ENCODE peak calls at places on chromosomes 11 and 22, in nine cellular contexts. G is A549, F is testis, V is GM12878, P is body of pancreas, O is IMR-90, J is transverse colon, K is prostate gland, T is GM12891. U is an unnamed sample.

GRCh38 chr11:10502770-10503169 is 38.2 kb downstream of the RNF141 start:
- DNase-seq in V (no peak), F (no peak), O (no peak), T (no peak), K (no peak), J (no peak), P (no peak), G (no peak), U (no peak)

GRCh38 chr11:36288442-36289225 is 590 bp downstream of the COMMD9 start:
- DNase-seq in V (no peak), K (no peak), G (no peak), O (no peak), T (no peak), P (no peak), F (no peak), J (no peak), U (no peak)

GRCh38 chr11:69513663-69514062 is 32.2 kb downstream of the LINC01488 start:
- DNase-seq in T (no peak), G (no peak), J (no peak), P (no peak), O (no peak), K (no peak), F (no peak), V (no peak), U (no peak)

GRCh38 chr11:3944198-3944597 is 88.7 kb downstream of the STIM1 start:
- DNase-seq in T (no peak), O (no peak), K (no peak), F (peak), V (no peak), J (no peak), G (no peak), P (no peak), U (no peak)

GRCh38 chr11:63687845-63688244 is 6.5 kb downstream of the RTN3 start:
- DNase-seq in T (no peak), K (no peak), V (no peak), P (no peak), O (no peak), G (no peak), J (no peak), F (no peak), U (no peak)

GRCh38 chr11:60125962-60126585 is 37.6 kb downstream of the MS4A2 start:
- DNase-seq in T (no peak), O (no peak), K (no peak), J (no peak), F (no peak), G (no peak), P (no peak), V (no peak), U (no peak)

GRCh38 chr22:33247758-33248157 is 189.6 kb upstream of the SYN3 start:
- DNase-seq in G (no peak), P (no peak), V (peak), J (no peak), T (peak), K (no peak), O (no peak), F (no peak), U (no peak)

GRCh38 chr22:30890689-30891442 is 77.7 kb downstream of the MORC2 start:
- DNase-seq in P (peak), J (peak), O (peak), V (no peak), F (peak), G (peak), K (no peak), T (peak), U (peak)

GRCh38 chr11:111334495-111335123 is 36.3 kb downstream of the POU2AF3 start:
- DNase-seq in K (peak), G (no peak), T (no peak), O (no peak), J (peak), V (no peak), F (no peak), P (peak), U (no peak)

GRCh38 chr11:35418282-35418846 is 994 bp downstream of the SLC1A2 start:
- DNase-seq in P (no peak), J (no peak), F (no peak), V (no peak), T (no peak), G (no peak), O (no peak), K (no peak), U (no peak)

GRCh38 chr11:61688368-61689163 is 8.4 kb downstream of the DAGLA start:
- DNase-seq in G (no peak), T (no peak), O (no peak), K (peak), J (peak), V (no peak), P (peak), F (peak), U (no peak)

GRCh38 chr11:8342821-8343681 is 79.4 kb upstream of the LMO1 start:
- DNase-seq in P (no peak), T (no peak), V (peak), K (no peak), G (no peak), O (no peak), J (no peak), F (no peak), U (peak)

GRCh38 chr11:130601141-130601540 is 152.7 kb downstream of the ADAMTS15 start:
- DNase-seq in G (no peak), F (peak), J (peak), O (peak), V (no peak), P (no peak), T (no peak), K (no peak), U (no peak)

GRCh38 chr22:28247667-28248363 is 328.8 kb upstream of the PITPNB start:
- DNase-seq in O (no peak), T (no peak), P (no peak), V (no peak), G (no peak), K (no peak), J (no peak), F (no peak), U (no peak)

GRCh38 chr11:119365071-119365591 is 16.4 kb downstream of the USP2 start:
- DNase-seq in G (no peak), K (no peak), T (no peak), V (no peak), F (no peak), P (no peak), J (no peak), O (peak), U (no peak)

GRCh38 chr22:47221840-47222615 is 459.6 kb downstream of the TBC1D22A start:
- DNase-seq in G (no peak), O (no peak), F (no peak), K (no peak), T (no peak), J (no peak), V (no peak), P (no peak), U (no peak)

GRCh38 chr11:46342237-46342636 is 5.0 kb upstream of the DGKZ start:
- DNase-seq in O (no peak), F (no peak), K (no peak), V (no peak), P (no peak), J (no peak), T (no peak), G (no peak), U (no peak)

GRCh38 chr11:133402551-133402950 is 129.8 kb downstream of the OPCML start:
- DNase-seq in J (no peak), V (no peak), O (no peak), K (no peak), G (no peak), P (no peak), F (no peak), T (no peak), U (no peak)

GRCh38 chr11:61477126-61477525 is 31.4 kb upstream of the LRRC10B start:
- DNase-seq in O (no peak), K (no peak), G (no peak), V (no peak), F (peak), T (no peak), P (no peak), J (no peak), U (no peak)

GRCh38 chr11:131240421-131240820 is 130.0 kb upstream of the NTM start:
- DNase-seq in V (no peak), K (no peak), F (no peak), P (no peak), T (no peak), J (no peak), G (no peak), O (no peak), U (no peak)

GRCh38 chr11:9664276-9665171 is 647 bp downstream of the SWAP70 start:
- DNase-seq in V (no peak), J (peak), O (peak), G (peak), T (peak), P (peak), F (peak), K (peak), U (peak)

DNA sequence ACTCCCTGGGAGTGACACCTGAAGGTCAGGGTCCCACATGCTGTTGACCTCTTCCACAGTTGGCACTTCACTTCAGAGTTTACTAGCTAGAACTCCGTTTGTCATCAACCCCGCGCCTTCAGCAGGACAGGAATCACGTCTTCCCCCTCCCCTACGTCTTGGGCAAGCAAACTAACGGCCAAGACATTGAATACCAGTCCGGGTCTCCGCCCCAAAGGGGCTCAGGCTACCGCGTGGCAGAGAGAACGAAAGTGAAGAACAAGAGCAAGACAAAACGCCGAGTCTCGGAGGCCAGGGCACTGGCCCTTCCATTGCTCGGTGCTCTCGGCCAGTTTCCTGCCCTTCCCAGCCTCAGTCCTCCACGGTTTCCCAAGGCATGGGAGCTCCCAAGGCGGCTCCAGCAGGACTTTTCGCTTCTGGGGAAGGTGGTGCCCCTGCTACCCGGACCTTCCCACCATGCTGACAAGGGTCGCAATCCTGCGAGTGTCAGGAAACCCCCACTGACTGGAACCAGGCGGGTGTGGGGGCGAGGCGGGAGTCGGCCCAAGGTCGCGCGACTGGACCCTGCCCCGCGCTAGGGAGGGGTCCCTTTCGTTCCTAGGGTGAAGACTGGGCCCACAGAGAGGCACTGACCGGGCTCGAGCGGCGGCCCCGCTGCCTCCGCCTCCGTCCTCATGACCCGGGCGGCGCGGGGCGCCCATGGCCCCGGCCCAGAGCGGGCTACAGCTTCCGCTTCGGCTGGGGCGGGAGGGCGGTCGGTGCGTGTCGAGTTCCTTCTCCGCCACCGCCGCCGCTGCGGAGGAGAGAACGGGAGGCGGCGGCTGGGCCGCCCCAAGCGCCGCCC is at the start of gene GUCD1:
- DNase-seq in J (peak), K (peak), F (peak), T (no peak), G (no peak), O (peak), V (no peak), P (no peak), U (peak)
- TF ChIP-seq POLR2A in J (peak), K (peak), F (peak), T (peak), G (peak), O (peak), V (peak), P (peak), U (peak)

GRCh38 chr11:31655483-31655882 is 145.9 kb downstream of the ELP4 start:
- DNase-seq in O (peak), J (no peak), T (no peak), F (no peak), K (no peak), P (no peak), G (peak), V (no peak), U (no peak)

GRCh38 chr11:31657091-31657490 is 147.5 kb downstream of the ELP4 start:
- DNase-seq in O (no peak), K (no peak), T (no peak), V (no peak), G (no peak), J (no peak), P (no peak), F (no peak), U (no peak)

GRCh38 chr11:31652528-31652927 is 143.0 kb downstream of the ELP4 start:
- DNase-seq in T (no peak), V (no peak), P (no peak), G (no peak), K (no peak), F (no peak), O (no peak), J (no peak), U (no peak)

GRCh38 chr11:31651822-31652221 is 142.3 kb downstream of the ELP4 start:
- DNase-seq in V (no peak), O (no peak), T (no peak), K (no peak), J (no peak), F (no peak), P (no peak), G (no peak), U (no peak)

GRCh38 chr11:31656051-31656450 is 146.5 kb downstream of the ELP4 start:
- DNase-seq in V (no peak), T (no peak), J (no peak), F (no peak), K (no peak), P (no peak), G (no peak), O (peak), U (no peak)
- TF ChIP-seq POLR2A in V (no peak), T (no peak), J (no peak), F (no peak), K (no peak), P (no peak), G (no peak), O (no peak), U (no peak)

GRCh38 chr11:65430406-65431217 is 8.0 kb downstream of the NEAT1 start:
- DNase-seq in G (no peak), T (no peak), F (peak), P (peak), J (peak), K (peak), V (no peak), O (peak), U (no peak)
- TF ChIP-seq POLR2A in G (no peak), T (no peak), F (no peak), P (no peak), J (peak), K (no peak), V (no peak), O (peak), U (no peak)

GRCh38 chr11:117230286-117230961 is 1.4 kb downstream of the PCSK7 start:
- DNase-seq in K (no peak), O (peak), V (peak), J (no peak), T (peak), G (no peak), P (no peak), F (no peak), U (no peak)

GRCh38 chr11:117231637-117232021 is 244 bp downstream of the PCSK7 start:
- DNase-seq in V (no peak), O (no peak), P (no peak), T (no peak), F (no peak), K (no peak), G (no peak), J (no peak), U (no peak)

GRCh38 chr11:117232911-117233409 is 489 bp downstream of the RNF214 start:
- DNase-seq in G (peak), O (no peak), K (no peak), J (no peak), F (peak), P (peak), V (no peak), T (peak), U (no peak)

GRCh38 chr11:117230981-117231636 is 764 bp downstream of the PCSK7 start:
- DNase-seq in J (peak), V (no peak), T (no peak), K (no peak), G (no peak), O (no peak), F (no peak), P (no peak), U (no peak)

GRCh38 chr11:117232022-117232878 is at the start of the genes PCSK7 and RNF214:
- DNase-seq in P (peak), F (peak), T (peak), K (peak), O (peak), J (peak), V (peak), G (peak), U (peak)
- TF ChIP-seq POLR2A in P (peak), F (no peak), T (no peak), K (peak), O (peak), J (peak), V (peak), G (peak), U (peak)

GRCh38 chr11:100687630-100688395 is 725 bp downstream of the ARHGAP42 start:
- DNase-seq in V (no peak), T (peak), P (peak), G (peak), J (peak), K (peak), F (peak), O (peak), U (peak)
- TF ChIP-seq POLR2A in V (no peak), T (no peak), P (no peak), G (no peak), J (no peak), K (no peak), F (no peak), O (no peak), U (no peak)

GRCh38 chr11:73969991-73970800 is 12.4 kb downstream of the UCP2 start:
- DNase-seq in V (no peak), J (no peak), K (no peak), F (no peak), P (no peak), G (no peak), O (no peak), T (no peak), U (no peak)

GRCh38 chr11:73972187-73972586 is 10.5 kb downstream of the UCP2 start:
- DNase-seq in F (no peak), K (no peak), V (no peak), G (no peak), J (no peak), P (no peak), T (no peak), O (no peak), U (no peak)

GRCh38 chr11:73971175-73971719 is 11.4 kb downstream of the UCP2 start:
- DNase-seq in G (no peak), J (no peak), F (no peak), T (no peak), P (no peak), V (no peak), K (no peak), O (no peak), U (no peak)

GRCh38 chr11:73968356-73968966 is 14.2 kb downstream of the UCP2 start:
- DNase-seq in V (no peak), J (no peak), O (no peak), T (no peak), P (no peak), G (no peak), K (no peak), F (no peak), U (no peak)

DNA sequence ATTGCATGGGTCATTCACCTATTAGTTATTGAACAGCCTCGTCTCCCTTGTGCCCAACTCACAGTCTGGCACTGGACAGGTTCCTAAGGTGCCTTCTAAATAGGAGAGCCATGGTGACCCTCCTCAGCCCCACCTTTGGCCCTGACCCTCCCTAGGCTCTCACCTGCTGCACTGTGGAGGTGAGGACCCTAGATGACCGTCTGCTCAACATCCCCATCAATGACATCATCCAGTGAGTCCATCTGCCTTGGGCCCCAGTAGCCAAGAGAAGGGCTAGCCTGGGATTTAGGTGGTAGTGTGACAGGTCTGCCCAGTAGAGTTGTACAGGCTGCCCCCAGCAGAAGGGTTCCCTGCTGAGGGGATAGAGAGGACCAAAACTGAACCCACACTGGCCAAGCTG is 13.6 kb downstream of the UCP2 start:
- DNase-seq in K (no peak), J (no peak), G (no peak), T (no peak), P (no peak), F (no peak), V (no peak), O (no peak), U (no peak)
- TF ChIP-seq POLR2A in K (no peak), J (no peak), G (no peak), T (no peak), P (no peak), F (no peak), V (peak), O (no peak), U (no peak)

GRCh38 chr11:120793150-120793549 is 230.8 kb upstream of the TBCEL start:
- DNase-seq in G (no peak), F (no peak), O (no peak), K (no peak), J (no peak), V (no peak), T (no peak), P (no peak), U (no peak)
- TF ChIP-seq POLR2A in G (no peak), F (no peak), O (no peak), K (no peak), J (no peak), V (no peak), T (no peak), P (no peak), U (no peak)

DNA sequence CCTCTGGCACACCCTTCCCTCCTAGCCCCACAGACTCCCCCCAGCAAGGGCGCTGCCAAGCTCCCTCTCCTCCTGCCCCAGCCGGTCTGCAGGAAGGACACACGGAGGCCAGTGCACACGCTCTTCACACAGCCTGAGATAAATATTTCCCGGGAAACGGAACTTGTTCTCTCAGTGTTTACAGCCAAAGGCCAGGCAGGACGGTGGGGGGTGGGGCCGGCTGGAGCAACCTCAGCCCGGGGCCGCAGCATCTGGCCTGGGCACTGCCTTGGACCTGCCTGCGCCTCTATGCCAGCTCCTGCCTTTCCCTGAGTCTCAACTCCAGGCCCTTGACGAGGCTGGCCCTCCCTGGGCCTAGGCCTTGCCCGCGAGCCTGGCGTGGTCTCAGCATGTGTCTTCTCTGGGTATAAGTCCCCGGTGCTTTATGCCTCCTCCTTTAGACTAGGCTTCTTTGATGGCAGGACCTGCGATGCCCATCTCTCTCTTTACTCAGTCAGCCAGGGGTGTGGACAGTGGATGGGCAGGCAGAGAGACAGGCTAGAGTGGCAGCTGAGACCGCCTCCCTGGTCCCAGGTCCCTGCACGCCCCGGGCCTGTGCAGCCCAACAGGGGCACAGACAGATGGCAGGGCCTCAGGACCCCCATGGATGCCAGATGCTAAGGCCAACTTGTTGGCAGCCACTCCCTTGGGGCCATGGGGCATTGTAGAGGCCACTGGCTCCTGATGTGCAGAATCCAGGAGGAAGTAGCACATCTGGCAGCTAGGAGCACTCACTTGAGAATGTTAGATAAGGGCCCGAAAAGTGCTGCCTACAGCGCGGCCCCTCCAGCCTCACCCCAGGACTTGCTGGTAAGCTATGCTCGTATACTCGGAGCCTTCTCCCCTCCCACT is 48.2 kb downstream of the PDE2A start:
- DNase-seq in J (peak), T (no peak), O (peak), P (peak), F (peak), K (peak), G (no peak), V (no peak), U (no peak)
- TF ChIP-seq POLR2A in J (peak), T (no peak), O (no peak), P (no peak), F (no peak), K (no peak), G (no peak), V (no peak), U (no peak)